ENCODE peak calls at places on chromosomes 16 and 17, in six cellular contexts. C is H9, J is HCT116, K is OCI-LY7, U is IMR-90, M is hepatocyte. R is an unnamed sample.
A peak's percentile ranks its signal among the peaks of the same experiment; 100 is the strongest.

GRCh38 chr17:81390436-81391214 is 4.6 kb upstream of the BAHCC1 start:
- DNase-seq in C (no peak), J (no peak), K (no peak), U (no peak), M (no peak), R (no peak)

GRCh38 chr17:17420561-17421269 is 56.1 kb upstream of the MED9 start:
- DNase-seq in C (no peak), J (no peak), K (no peak), U (peak; percentile 54), M (no peak), R (no peak)

GRCh38 chr16:89922477-89922883 is 662 bp upstream of the TUBB3 start:
- DNase-seq in C (peak; percentile 83), J (peak; percentile 82), K (peak; percentile 60), U (peak; percentile 91), M (peak; percentile 94), R (peak; percentile 78)

GRCh38 chr16:87542531-87543102 is 49.8 kb upstream of the ZCCHC14 start:
- DNase-seq in C (no peak), J (no peak), K (no peak), U (no peak), M (no peak), R (no peak)

GRCh38 chr17:3647769-3648540 is 11.4 kb downstream of the CTNS start:
- DNase-seq in C (peak; percentile 85), J (peak; percentile 7), K (peak; percentile 78), U (peak; percentile 55), M (peak; percentile 81), R (peak; percentile 28)

GRCh38 chr17:65064452-65065019 is 8.0 kb upstream of the GNA13 start:
- DNase-seq in C (peak; percentile 43), J (no peak), K (no peak), U (peak; percentile 88), M (peak; percentile 62), R (peak; percentile 96)

GRCh38 chr17:67085406-67085805 is 41.1 kb downstream of the CACNG1 start:
- DNase-seq in C (no peak), J (no peak), K (no peak), U (no peak), M (no peak), R (no peak)

GRCh38 chr17:50564916-50565315 is 4.4 kb downstream of the CACNA1G start:
- DNase-seq in C (no peak), J (no peak), K (no peak), U (peak; percentile 56), M (peak; percentile 74), R (peak; percentile 23)

GRCh38 chr16:5031601-5032000 is 2.1 kb downstream of the NAGPA start:
- DNase-seq in C (no peak), J (no peak), K (no peak), U (no peak), M (no peak), R (no peak)

GRCh38 chr17:82973456-82974135 is 105.8 kb upstream of the METRNL start:
- DNase-seq in C (peak; percentile 22), J (no peak), K (no peak), U (no peak), M (no peak), R (no peak)

GRCh38 chr16:89334461-89334860 is 117.0 kb downstream of the ZNF778 start:
- DNase-seq in C (no peak), J (no peak), K (no peak), U (no peak), M (no peak), R (no peak)

GRCh38 chr17:40598928-40599627 is 33.8 kb upstream of the CCR7 start:
- DNase-seq in C (no peak), J (no peak), K (peak; percentile 76), U (peak; percentile 37), M (no peak), R (no peak)

GRCh38 chr16:67847064-67847861 is at the start of gene CENPT:
- DNase-seq in C (no peak), J (no peak), K (peak; percentile 77), U (peak; percentile 64), M (peak; percentile 87), R (peak; percentile 78)

GRCh38 chr17:77474292-77474988 is 333.7 kb downstream of the SEC14L1 start:
- DNase-seq in C (no peak), J (no peak), K (no peak), U (peak; percentile 41), M (no peak), R (no peak)

GRCh38 chr16:63080736-63081135 is 1044.5 kb upstream of the CDH8 start:
- DNase-seq in C (no peak), J (no peak), K (no peak), U (no peak), M (no peak), R (no peak)

GRCh38 chr17:60110586-60110985 is 31.9 kb upstream of the HEATR6 start:
- DNase-seq in C (no peak), J (no peak), K (no peak), U (no peak), M (no peak), R (no peak)

GRCh38 chr16:88936008-88936912 is 40.7 kb downstream of the CBFA2T3 start:
- DNase-seq in C (peak; percentile 42), J (no peak), K (peak; percentile 59), U (no peak), M (no peak), R (no peak)

GRCh38 chr16:1812732-1813163 is 13.9 kb downstream of the HAGH start:
- DNase-seq in C (peak; percentile 68), J (peak; percentile 47), K (peak; percentile 35), U (peak; percentile 85), M (peak; percentile 87), R (peak; percentile 50)

GRCh38 chr16:19228575-19228974 is 57.0 kb upstream of the CLEC19A start:
- DNase-seq in C (no peak), J (no peak), K (no peak), U (no peak), M (no peak), R (no peak)

GRCh38 chr17:69325518-69326301 is 1.2 kb downstream of the ABCA5 start:
- DNase-seq in C (no peak), J (no peak), K (no peak), U (no peak), M (peak; percentile 41), R (no peak)

GRCh38 chr16:51430716-51431369 is 279.8 kb upstream of the SALL1 start:
- DNase-seq in C (no peak), J (no peak), K (no peak), U (no peak), M (no peak), R (peak; percentile 4)

GRCh38 chr17:48612456-48612853 is 1.6 kb upstream of the HOXB7 start:
- DNase-seq in C (no peak), J (no peak), K (peak; percentile 13), U (peak; percentile 54), M (no peak), R (no peak)

GRCh38 chr17:61680921-61681320 is 89.9 kb upstream of the NACA2 start:
- DNase-seq in C (no peak), J (no peak), K (no peak), U (no peak), M (no peak), R (no peak)

GRCh38 chr17:71338396-71338795 is 782.4 kb upstream of the SOX9 start:
- DNase-seq in C (no peak), J (no peak), K (no peak), U (peak; percentile 43), M (no peak), R (peak; percentile 70)

GRCh38 chr17:28718317-28718672 is 627 bp upstream of the RAB34 start:
- DNase-seq in C (no peak), J (no peak), K (no peak), U (no peak), M (no peak), R (no peak)
- H3K4me1 ChIP-seq in C (peaks cover 10% of the 10 kb centered on the region), J (peaks cover 27% of the 10 kb centered on the region), K (peaks cover 28% of the 10 kb centered on the region), U (peaks cover 13% of the 10 kb centered on the region), M (peaks cover 34% of the 10 kb centered on the region), R (peaks cover 48% of the 10 kb centered on the region)

GRCh38 chr17:57915532-57915931 is 39.7 kb downstream of the CUEDC1 start:
- DNase-seq in C (no peak), J (no peak), K (no peak), U (peak; percentile 28), M (no peak), R (no peak)
- H2AFZ ChIP-seq in C (no peak overlapping the region), J (no peak overlapping the region), K (no peak overlapping the region), U (no peak overlapping the region), M (no peak overlapping the region), R (no peak overlapping the region)

DNA sequence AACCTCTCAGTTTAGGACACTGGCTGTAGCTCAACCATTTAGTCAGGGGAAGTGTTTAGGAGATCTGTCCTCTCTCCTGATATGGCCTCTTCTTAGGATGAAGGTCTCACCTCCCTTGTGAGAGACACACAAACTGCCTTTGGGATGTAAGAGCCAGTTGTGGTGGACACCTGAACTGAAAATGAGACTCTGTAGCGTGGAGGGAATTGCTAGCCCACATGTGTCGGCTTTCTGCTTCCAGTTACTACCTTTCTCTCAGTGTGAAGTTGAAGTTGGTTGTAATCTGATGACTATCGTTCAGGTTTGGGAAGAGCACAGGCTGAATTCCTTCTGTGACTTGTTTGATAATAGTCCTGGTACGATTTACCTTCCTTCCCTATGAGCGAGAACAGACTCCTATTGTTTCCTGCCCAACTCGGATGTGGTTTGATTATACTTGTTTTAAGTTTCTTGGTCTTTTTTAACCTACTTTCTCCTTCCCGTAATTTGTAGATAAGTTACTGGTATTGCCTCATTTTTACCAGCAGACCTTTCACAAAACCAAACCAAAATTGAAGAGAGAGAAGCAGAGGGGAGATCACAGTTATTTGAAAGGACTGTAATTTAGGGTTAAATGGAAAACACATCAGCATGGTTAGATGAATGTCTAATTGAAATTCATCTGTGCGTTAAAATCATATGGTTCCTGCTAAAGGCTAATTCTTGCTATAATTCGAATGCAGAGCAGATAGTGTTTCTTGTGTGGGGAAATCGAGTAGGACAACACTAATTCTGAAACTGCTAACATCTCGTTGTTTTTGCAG is 43.2 kb downstream of the CLEC16A start:
- DNase-seq in C (no peak), J (no peak), K (no peak), U (no peak), M (no peak), R (peak; percentile 64)
- H3K4me1 ChIP-seq in C (no peaks in the 10 kb centered on the region), J (peaks cover 34% of the 10 kb centered on the region), K (peaks cover 10% of the 10 kb centered on the region), U (peaks cover 28% of the 10 kb centered on the region), M (peaks cover 8% of the 10 kb centered on the region), R (peaks cover 33% of the 10 kb centered on the region)

GRCh38 chr17:5078106-5079028 is at the start of gene ZFP3:
- DNase-seq in C (peak; percentile 80), J (no peak), K (peak; percentile 71), U (peak; percentile 68), M (peak; percentile 19), R (peak; percentile 58)
- H2AFZ ChIP-seq in C (peak within 1 kb of the TSS; percentile 82), J (no peak within 1 kb of the TSS), K (peak within 1 kb of the TSS; percentile 82), U (peak within 1 kb of the TSS; percentile 98), M (no peak within 1 kb of the TSS), R (peak within 1 kb of the TSS; percentile 97)

GRCh38 chr16:54654429-54654828 is 276.2 kb upstream of the IRX5 start:
- DNase-seq in C (no peak), J (no peak), K (no peak), U (no peak), M (no peak), R (no peak)
- H3K4me1 ChIP-seq in C (peaks cover 10% of the 10 kb centered on the region), J (peaks cover 4% of the 10 kb centered on the region), K (no peaks in the 10 kb centered on the region), U (no peaks in the 10 kb centered on the region), M (peaks cover 16% of the 10 kb centered on the region), R (peaks cover 44% of the 10 kb centered on the region)

GRCh38 chr16:49881890-49882289 is 26.0 kb upstream of the ZNF423 start:
- DNase-seq in C (no peak), J (no peak), K (no peak), U (no peak), M (no peak), R (no peak)

GRCh38 chr16:49886554-49887121 is 30.7 kb upstream of the ZNF423 start:
- DNase-seq in C (no peak), J (no peak), K (no peak), U (no peak), M (no peak), R (no peak)

GRCh38 chr16:49883111-49883829 is 27.4 kb upstream of the ZNF423 start:
- DNase-seq in C (no peak), J (no peak), K (no peak), U (no peak), M (no peak), R (no peak)

GRCh38 chr16:49889725-49890397 is 33.9 kb upstream of the ZNF423 start:
- DNase-seq in C (no peak), J (peak; percentile 38), K (no peak), U (no peak), M (no peak), R (peak; percentile 16)

GRCh38 chr16:49884033-49884707 is 28.3 kb upstream of the ZNF423 start:
- DNase-seq in C (no peak), J (no peak), K (no peak), U (no peak), M (peak; percentile 69), R (no peak)
- H2AFZ ChIP-seq in C (no peak overlapping the region), J (no peak overlapping the region), K (no peak overlapping the region), U (no peak overlapping the region), M (peak overlapping the region; percentile 8), R (no peak overlapping the region)